ENCODE peak calls at places on chromosomes 4 and X, in four cellular contexts. C is GM13977; F is effector CD4-positive, alpha-beta T cell; S is ecto neural progenitor cell. T is an unnamed sample.

GRCh38 chr4:160026720-160027119 is 923.8 kb downstream of the RAPGEF2 start:
- DNase-seq in C (no peak), F (no peak), S (no peak), T (no peak)

GRCh38 chr4:70709551-70710080 is 12.1 kb upstream of the RUFY3 start:
- DNase-seq in C (no peak), F (no peak), S (no peak), T (peak)

GRCh38 chr4:18051281-18051680 is 29.7 kb upstream of the LCORL start:
- DNase-seq in C (no peak), F (no peak), S (no peak), T (no peak)

GRCh38 chr4:119227690-119228089 is 15.2 kb downstream of the USP53 start:
- DNase-seq in C (no peak), F (no peak), S (no peak), T (no peak)

GRCh38 chr4:68591204-68591603 is 15.1 kb upstream of the UGT2B17 start:
- DNase-seq in C (no peak), F (no peak), S (no peak), T (no peak)

GRCh38 chr4:96599752-96600151 is 759.9 kb downstream of the PDHA2 start:
- DNase-seq in C (no peak), F (no peak), S (no peak), T (no peak)

GRCh38 chr4:30460818-30461217 is 259.4 kb upstream of the PCDH7 start:
- DNase-seq in C (no peak), F (no peak), S (no peak), T (no peak)

GRCh38 chr4:111074523-111075114 is 451.7 kb upstream of the PITX2 start:
- DNase-seq in C (no peak), F (no peak), S (peak), T (no peak)

GRCh38 chrX:42678133-42678532 is 99.8 kb downstream of the PPP1R2C start:
- DNase-seq in C (no peak), F (no peak), S (no peak), T (no peak)

GRCh38 chr4:66893807-66894206 is 651.5 kb downstream of the CENPC start:
- DNase-seq in C (no peak), F (no peak), S (no peak), T (no peak)

GRCh38 chrX:108298165-108298602 is 140.0 kb downstream of the COL4A6 start:
- DNase-seq in C (no peak), F (no peak), S (no peak), T (no peak)

GRCh38 chrX:67700607-67701006 is 156.8 kb downstream of the AR start:
- DNase-seq in C (no peak), F (no peak), S (no peak), T (no peak)

GRCh38 chr4:126268106-126268505 is 953.4 kb downstream of the FAT4 start:
- DNase-seq in C (no peak), F (no peak), S (no peak), T (no peak)

GRCh38 chrX:41334866-41335589 is 1.1 kb downstream of the DDX3X start:
- DNase-seq in C (peak), F (peak), S (no peak), T (peak)

GRCh38 chr4:38062088-38062893 is 102.1 kb downstream of the PTTG2 start:
- DNase-seq in C (peak), F (peak), S (peak), T (peak)

GRCh38 chr4:69882150-69882549 is 22.2 kb upstream of the SULT1E1 start:
- DNase-seq in C (no peak), F (no peak), S (no peak), T (no peak)

GRCh38 chr4:44670466-44671199 is 7.6 kb upstream of the GUF1 start:
- DNase-seq in C (no peak), F (no peak), S (no peak), T (no peak)

GRCh38 chr4:161252520-161253141 is 911.2 kb downstream of the FSTL5 start:
- DNase-seq in C (peak), F (no peak), S (no peak), T (no peak)

GRCh38 chr4:64384237-64385176 is 24.7 kb downstream of the TECRL start:
- DNase-seq in C (no peak), F (no peak), S (no peak), T (no peak)

GRCh38 chr4:25948051-25948450 is 34.0 kb downstream of the SMIM20 start:
- DNase-seq in C (no peak), F (no peak), S (no peak), T (no peak)

GRCh38 chrX:131827935-131828334 is 195.2 kb upstream of the STK26 start:
- DNase-seq in C (peak), F (no peak), S (peak), T (no peak)

GRCh38 chrX:136318895-136319597 is 18.3 kb downstream of the ADGRG4 start:
- DNase-seq in C (no peak), F (no peak), S (no peak), T (no peak)

GRCh38 chr4:36222702-36223101 is 21.6 kb downstream of the ARAP2 start:
- DNase-seq in C (no peak), F (no peak), S (no peak), T (no peak)

GRCh38 chrX:100895365-100896075 is 21.4 kb upstream of the NOX1 start:
- DNase-seq in C (no peak), F (no peak), S (peak), T (no peak)

GRCh38 chr4:84499065-84499982 is at the start of gene NKX6-1:
- DNase-seq in C (no peak), F (no peak), S (peak), T (no peak)

GRCh38 chr4:72876946-72877345 is 192.6 kb downstream of the COX18 start:
- DNase-seq in C (no peak), F (no peak), S (no peak), T (no peak)

GRCh38 chrX:78708171-78708570 is 39.3 kb upstream of the LPAR4 start:
- DNase-seq in C (peak), F (no peak), S (no peak), T (no peak)

GRCh38 chr4:69731261-69731660 is 29.2 kb downstream of the SULT1B1 start:
- DNase-seq in C (no peak), F (no peak), S (no peak), T (no peak)

GRCh38 chr4:1049591-1049905 is 38.1 kb downstream of the FGFRL1 start:
- DNase-seq in C (no peak), F (no peak), S (no peak), T (no peak)

T was measured in prostate gland.